ENCODE peak calls at places on chromosomes 1 and 21, in eight cellular contexts. S is aorta, J is IMR-90, X is A549, Y is tibial artery, B is brain microvascular endothelial cell, N is heart right ventricle, G is psoas muscle. A is an unnamed sample.
A peak's percentile ranks its signal among the peaks of the same experiment; 100 is the strongest.

GRCh38 chr1:65278344-65279091 is 30.8 kb upstream of the DNAJC6 start:
- DNase-seq in J (no peak), G (no peak), N (no peak), Y (no peak), B (no peak), S (no peak), X (no peak), A (no peak)

GRCh38 chr1:227942021-227942715 is 5.6 kb downstream of the WNT9A start:
- DNase-seq in J (no peak), X (no peak), Y (peak; percentile 12), N (peak; percentile 17), B (no peak), G (peak; percentile 59), S (peak; percentile 57), A (peak; percentile 10)

GRCh38 chr1:212108981-212109380 is 73.4 kb downstream of the DTL start:
- DNase-seq in X (no peak), G (no peak), Y (no peak), N (no peak), S (no peak), B (no peak), J (no peak), A (no peak)

GRCh38 chr21:34363733-34364132 is at the start of gene KCNE2:
- DNase-seq in N (no peak), Y (no peak), X (no peak), J (no peak), G (no peak), B (no peak), S (no peak), A (no peak)

GRCh38 chr1:37034301-37035013 is at the start of gene GRIK3:
- DNase-seq in X (no peak), N (no peak), B (no peak), G (no peak), J (no peak), Y (no peak), S (no peak), A (no peak)

GRCh38 chr1:226309398-226310122 is 596 bp upstream of the LIN9 start:
- DNase-seq in Y (no peak), G (no peak), S (no peak), X (peak; percentile 36), J (no peak), B (peak; percentile 12), N (peak; percentile 7), A (no peak)

GRCh38 chr1:6338685-6339084 is 54.9 kb downstream of the ACOT7 start:
- DNase-seq in N (no peak), S (no peak), G (no peak), J (no peak), Y (no peak), X (no peak), B (no peak), A (no peak)

GRCh38 chr1:205443585-205444299 is 12.1 kb downstream of the BLACAT1 start:
- DNase-seq in N (no peak), Y (no peak), S (no peak), B (no peak), J (no peak), X (no peak), G (no peak), A (no peak)

GRCh38 chr1:200362421-200362820 is 47.4 kb downstream of the ZNF281 start:
- DNase-seq in S (no peak), Y (no peak), N (no peak), X (no peak), G (no peak), B (no peak), J (no peak), A (no peak)

GRCh38 chr1:234774971-234775370 is 165.0 kb upstream of the IRF2BP2 start:
- DNase-seq in S (no peak), G (no peak), J (no peak), B (peak; percentile 59), N (no peak), X (no peak), Y (no peak), A (no peak)

GRCh38 chr1:235112297-235113182 is 16.1 kb downstream of the TOMM20 start:
- DNase-seq in X (no peak), Y (no peak), S (no peak), G (no peak), N (no peak), B (no peak), J (no peak), A (no peak)

GRCh38 chr1:112788561-112788960 is 73.4 kb upstream of the PPM1J start:
- DNase-seq in S (peak; percentile 5), B (no peak), G (no peak), N (no peak), Y (no peak), J (peak; percentile 72), X (no peak), A (no peak)

GRCh38 chr1:231317306-231318014 is 20.2 kb downstream of the EXOC8 start:
- DNase-seq in N (no peak), S (peak; percentile 69), B (no peak), Y (no peak), X (no peak), J (no peak), G (no peak), A (no peak)

GRCh38 chr1:62285984-62286481 is 33.2 kb downstream of the KANK4 start:
- DNase-seq in Y (no peak), J (no peak), N (no peak), G (no peak), X (no peak), S (no peak), B (no peak), A (no peak)

GRCh38 chr1:180939072-180939705 is 26.5 kb downstream of the KIAA1614 start:
- DNase-seq in G (no peak), B (no peak), Y (no peak), N (no peak), X (no peak), S (no peak), J (no peak), A (no peak)
- H3K27ac ChIP-seq in G (no peak overlapping the region), B (no peak overlapping the region), Y (no peak overlapping the region), N (no peak overlapping the region), X (no peak overlapping the region), S (no peak overlapping the region), J (no peak overlapping the region), A (no peak overlapping the region)

DNA sequence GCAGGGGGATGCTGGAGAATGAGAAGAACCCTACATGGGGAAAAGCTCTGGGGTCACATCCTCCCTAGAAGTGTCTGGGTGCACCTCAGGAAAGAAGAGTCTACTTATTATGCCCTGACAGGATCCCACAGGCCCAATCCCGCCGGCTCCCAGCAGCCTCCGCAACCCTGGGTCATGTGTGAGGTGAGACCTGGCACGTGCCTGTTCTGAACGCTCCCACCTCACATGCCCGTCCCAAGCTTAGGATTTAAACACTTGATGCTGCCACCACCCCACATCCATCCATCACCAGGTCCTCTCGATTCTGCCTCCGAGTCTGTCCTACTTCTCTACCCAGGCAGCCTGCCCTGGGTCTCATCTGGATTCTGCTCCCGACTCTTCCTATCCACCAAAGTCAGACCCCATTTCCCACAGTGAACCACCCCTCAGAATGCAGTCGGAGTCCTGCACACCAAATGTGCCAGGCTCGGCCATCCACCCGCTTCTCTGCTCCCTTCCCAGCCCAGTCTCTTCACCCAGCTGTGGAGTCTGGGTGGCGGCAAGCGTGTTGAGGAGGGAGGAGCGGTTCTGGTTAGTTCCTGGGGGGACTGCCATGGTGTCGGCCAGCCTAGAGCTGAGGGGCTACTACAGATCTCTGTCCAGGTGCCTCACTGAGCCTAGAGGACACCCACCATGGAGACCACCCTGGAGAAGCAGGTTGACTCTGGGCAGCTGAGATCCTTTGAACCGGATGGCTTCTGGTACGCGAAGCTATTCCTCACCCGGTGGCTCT is 23.9 kb downstream of the SLC2A1 start:
- DNase-seq in N (no peak), B (no peak), Y (no peak), X (no peak), S (peak; percentile 67), G (no peak), J (no peak), A (peak; percentile 39)
- H3K27ac ChIP-seq in N (no peak overlapping the region), B (no peak overlapping the region), Y (no peak overlapping the region), X (peak overlapping the region; percentile 99), S (no peak overlapping the region), G (no peak overlapping the region), J (no peak overlapping the region), A (peak overlapping the region; percentile 99)

GRCh38 chr1:38860464-38860816 is 868 bp upstream of the RRAGC start:
- DNase-seq in Y (no peak), G (no peak), X (no peak), B (no peak), S (no peak), J (peak; percentile 4), N (no peak), A (no peak)
- H3K27ac ChIP-seq in Y (peak overlapping the region; percentile 83), G (peak overlapping the region; percentile 91), X (peak overlapping the region; percentile 82), B (no peak overlapping the region), S (no peak overlapping the region), J (peak overlapping the region; percentile 80), N (no peak overlapping the region), A (peak overlapping the region; percentile 55)

GRCh38 chr1:171796592-171796991 is 15.1 kb downstream of the METTL13 start:
- DNase-seq in J (no peak), Y (no peak), G (no peak), N (no peak), X (no peak), S (no peak), B (no peak), A (no peak)
- H3K27ac ChIP-seq in J (no peak overlapping the region), Y (no peak overlapping the region), G (no peak overlapping the region), N (no peak overlapping the region), X (no peak overlapping the region), S (no peak overlapping the region), B (no peak overlapping the region), A (no peak overlapping the region)

GRCh38 chr1:158289722-158290570 is at the start of gene CD1C:
- DNase-seq in S (no peak), N (no peak), G (no peak), B (no peak), J (no peak), X (no peak), Y (no peak), A (no peak)
- H3K27ac ChIP-seq in S (no peak within 1 kb of the TSS), N (no peak within 1 kb of the TSS), G (no peak within 1 kb of the TSS), B (no peak within 1 kb of the TSS), J (no peak within 1 kb of the TSS), X (no peak within 1 kb of the TSS), Y (no peak within 1 kb of the TSS), A (no peak within 1 kb of the TSS)

GRCh38 chr1:218415726-218416125 is 70.6 kb downstream of the TGFB2 start:
- DNase-seq in B (no peak), G (no peak), N (no peak), Y (no peak), J (no peak), S (no peak), X (no peak), A (no peak)
- H3K27ac ChIP-seq in B (no peak overlapping the region), G (peak overlapping the region; percentile 56), N (no peak overlapping the region), Y (no peak overlapping the region), J (no peak overlapping the region), S (no peak overlapping the region), X (no peak overlapping the region), A (no peak overlapping the region)

GRCh38 chr1:12554521-12555305 is 63.3 kb downstream of the DHRS3 start:
- DNase-seq in X (no peak), Y (peak; percentile 18), N (no peak), S (peak; percentile 67), B (no peak), G (peak; percentile 50), J (no peak), A (peak; percentile 35)
- H3K27ac ChIP-seq in X (no peak overlapping the region), Y (peak overlapping the region; percentile 84), N (no peak overlapping the region), S (no peak overlapping the region), B (no peak overlapping the region), G (no peak overlapping the region), J (no peak overlapping the region), A (no peak overlapping the region)

GRCh38 chr1:183043872-183044859 is 20.9 kb downstream of the LAMC1 start:
- DNase-seq in J (peak; percentile 94), G (no peak), B (peak; percentile 89), S (no peak), X (peak; percentile 55), N (no peak), Y (no peak), A (no peak)
- H3K27ac ChIP-seq in J (no peak overlapping the region), G (peak overlapping the region; percentile 48), B (peak overlapping the region; percentile 93), S (peak overlapping the region; percentile 43), X (peak overlapping the region; percentile 60), N (no peak overlapping the region), Y (peak overlapping the region; percentile 50), A (peak overlapping the region; percentile 5)

A was measured in RWPE2.